ENCODE peak calls at places on chromosomes 4 and X, in ten cellular contexts. One of them, this sample, is unnamed.

GRCh38 chr4:82898322-82899243 is 2.0 kb upstream of the THAP9 start:
- DNase-seq in AG10803: peak
- DNase-seq in endodermal cell: no peak
- DNase-seq in GM12865: peak
- DNase-seq in naive thymus-derived CD4-positive, alpha-beta T cell: no peak
- DNase-seq in testis: peak
- DNase-seq in CD8-positive, alpha-beta memory T cell: no peak
- DNase-seq in GM12864: no peak
- DNase-seq in cardiac fibroblast: peak
- DNase-seq in neural progenitor cell: no peak
- DNase-seq in this sample: peak

GRCh38 chr4:121003863-121004262 is 68.5 kb downstream of the NDNF start:
- DNase-seq in GM12864: no peak
- DNase-seq in naive thymus-derived CD4-positive, alpha-beta T cell: no peak
- DNase-seq in CD8-positive, alpha-beta memory T cell: no peak
- DNase-seq in GM12865: no peak
- DNase-seq in endodermal cell: no peak
- DNase-seq in AG10803: no peak
- DNase-seq in neural progenitor cell: no peak
- DNase-seq in cardiac fibroblast: no peak
- DNase-seq in testis: no peak
- DNase-seq in this sample: no peak

GRCh38 chr4:158962396-158962795 is 140.5 kb upstream of the RAPGEF2 start:
- DNase-seq in naive thymus-derived CD4-positive, alpha-beta T cell: no peak
- DNase-seq in AG10803: no peak
- DNase-seq in cardiac fibroblast: no peak
- DNase-seq in GM12865: no peak
- DNase-seq in endodermal cell: no peak
- DNase-seq in GM12864: no peak
- DNase-seq in CD8-positive, alpha-beta memory T cell: no peak
- DNase-seq in neural progenitor cell: no peak
- DNase-seq in testis: no peak
- DNase-seq in this sample: no peak

GRCh38 chrX:53440631-53441517 is 6.7 kb upstream of the HSD17B10 start:
- DNase-seq in testis: peak
- DNase-seq in CD8-positive, alpha-beta memory T cell: peak
- DNase-seq in AG10803: peak
- DNase-seq in GM12865: no peak
- DNase-seq in neural progenitor cell: peak
- DNase-seq in cardiac fibroblast: peak
- DNase-seq in endodermal cell: peak
- DNase-seq in naive thymus-derived CD4-positive, alpha-beta T cell: no peak
- DNase-seq in GM12864: no peak
- DNase-seq in this sample: peak

GRCh38 chr4:145484240-145484846 is 2.7 kb downstream of the SMAD1 start:
- DNase-seq in naive thymus-derived CD4-positive, alpha-beta T cell: no peak
- DNase-seq in endodermal cell: no peak
- DNase-seq in CD8-positive, alpha-beta memory T cell: no peak
- DNase-seq in AG10803: no peak
- DNase-seq in cardiac fibroblast: no peak
- DNase-seq in GM12865: no peak
- DNase-seq in neural progenitor cell: no peak
- DNase-seq in testis: no peak
- DNase-seq in GM12864: no peak
- DNase-seq in this sample: no peak

GRCh38 chrX:130174051-130174704 is 2.4 kb downstream of the RAB33A start:
- DNase-seq in GM12865: no peak
- DNase-seq in GM12864: no peak
- DNase-seq in neural progenitor cell: no peak
- DNase-seq in naive thymus-derived CD4-positive, alpha-beta T cell: no peak
- DNase-seq in AG10803: peak
- DNase-seq in endodermal cell: no peak
- DNase-seq in cardiac fibroblast: peak
- DNase-seq in CD8-positive, alpha-beta memory T cell: no peak
- DNase-seq in testis: peak
- DNase-seq in this sample: peak

GRCh38 chr4:39712819-39713607 is 15.1 kb downstream of the UBE2K start:
- DNase-seq in endodermal cell: no peak
- DNase-seq in neural progenitor cell: no peak
- DNase-seq in naive thymus-derived CD4-positive, alpha-beta T cell: no peak
- DNase-seq in CD8-positive, alpha-beta memory T cell: no peak
- DNase-seq in testis: peak
- DNase-seq in AG10803: no peak
- DNase-seq in cardiac fibroblast: no peak
- DNase-seq in GM12864: no peak
- DNase-seq in GM12865: no peak
- DNase-seq in this sample: no peak

GRCh38 chr4:8155660-8156421 is 2.8 kb downstream of the ABLIM2 start:
- DNase-seq in testis: no peak
- DNase-seq in neural progenitor cell: no peak
- DNase-seq in GM12864: no peak
- DNase-seq in CD8-positive, alpha-beta memory T cell: no peak
- DNase-seq in GM12865: no peak
- DNase-seq in cardiac fibroblast: no peak
- DNase-seq in naive thymus-derived CD4-positive, alpha-beta T cell: no peak
- DNase-seq in endodermal cell: no peak
- DNase-seq in AG10803: no peak
- DNase-seq in this sample: no peak

GRCh38 chr4:87734936-87735335 is 64.4 kb upstream of the IBSP start:
- DNase-seq in neural progenitor cell: no peak
- DNase-seq in CD8-positive, alpha-beta memory T cell: no peak
- DNase-seq in testis: no peak
- DNase-seq in AG10803: no peak
- DNase-seq in cardiac fibroblast: no peak
- DNase-seq in GM12865: no peak
- DNase-seq in endodermal cell: no peak
- DNase-seq in naive thymus-derived CD4-positive, alpha-beta T cell: no peak
- DNase-seq in GM12864: no peak
- DNase-seq in this sample: no peak

GRCh38 chrX:72299891-72300630 is 5.7 kb downstream of the CITED1 start:
- DNase-seq in CD8-positive, alpha-beta memory T cell: no peak
- DNase-seq in GM12865: no peak
- DNase-seq in AG10803: no peak
- DNase-seq in testis: no peak
- DNase-seq in neural progenitor cell: no peak
- DNase-seq in GM12864: no peak
- DNase-seq in cardiac fibroblast: no peak
- DNase-seq in endodermal cell: no peak
- DNase-seq in naive thymus-derived CD4-positive, alpha-beta T cell: no peak
- DNase-seq in this sample: no peak

DNA sequence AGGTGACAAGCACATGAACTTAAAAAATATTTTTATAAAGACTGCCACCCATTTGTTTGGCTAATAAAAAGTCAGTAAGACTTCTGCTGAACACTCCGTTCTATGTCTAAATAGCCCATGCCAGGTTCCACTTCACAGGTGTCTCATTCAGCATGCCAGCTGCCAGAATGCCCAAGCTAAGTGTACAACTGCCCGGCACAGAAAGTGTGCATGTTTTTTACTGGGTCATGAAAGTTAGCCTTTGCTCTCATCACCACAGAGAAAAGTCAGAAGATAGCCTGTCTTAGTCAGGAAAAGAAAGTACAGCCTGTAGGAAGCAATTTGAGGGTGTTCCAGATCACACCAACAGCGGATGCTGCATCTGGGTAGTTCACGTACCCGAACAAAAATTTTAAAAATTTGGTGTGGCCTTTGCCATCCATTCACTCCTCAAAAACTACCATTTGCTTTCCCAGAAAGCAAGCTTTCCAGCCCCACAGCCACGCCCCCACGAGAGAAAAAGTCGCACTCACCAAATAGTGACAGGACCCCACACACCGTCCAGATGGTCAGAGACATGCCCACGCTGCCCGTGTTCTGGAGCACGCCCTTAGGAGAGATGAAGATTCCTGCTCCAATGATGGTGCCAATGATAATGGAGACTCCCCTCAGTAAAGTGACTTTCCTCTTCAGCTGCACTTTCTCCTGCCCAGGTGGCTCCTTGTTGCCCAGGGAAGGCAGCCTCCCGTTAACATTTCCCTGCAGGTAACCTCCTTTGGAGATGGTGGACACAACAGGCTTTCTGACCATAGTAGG is 671 bp downstream of the SLC7A11 start:
- DNase-seq in CD8-positive, alpha-beta memory T cell: no peak
- DNase-seq in AG10803: peak
- DNase-seq in GM12864: no peak
- DNase-seq in neural progenitor cell: peak
- DNase-seq in endodermal cell: peak
- DNase-seq in testis: no peak
- DNase-seq in naive thymus-derived CD4-positive, alpha-beta T cell: no peak
- DNase-seq in GM12865: peak
- DNase-seq in cardiac fibroblast: peak
- DNase-seq in this sample: peak
- H3K4me3 ChIP-seq in CD8-positive, alpha-beta memory T cell: peak
- H3K4me3 ChIP-seq in AG10803: peak
- H3K4me3 ChIP-seq in GM12864: peak
- H3K4me3 ChIP-seq in neural progenitor cell: peak
- H3K4me3 ChIP-seq in endodermal cell: peak
- H3K4me3 ChIP-seq in testis: peak
- H3K4me3 ChIP-seq in naive thymus-derived CD4-positive, alpha-beta T cell: peak
- H3K4me3 ChIP-seq in GM12865: peak
- H3K4me3 ChIP-seq in cardiac fibroblast: peak
- H3K4me3 ChIP-seq in this sample: peak

DNA sequence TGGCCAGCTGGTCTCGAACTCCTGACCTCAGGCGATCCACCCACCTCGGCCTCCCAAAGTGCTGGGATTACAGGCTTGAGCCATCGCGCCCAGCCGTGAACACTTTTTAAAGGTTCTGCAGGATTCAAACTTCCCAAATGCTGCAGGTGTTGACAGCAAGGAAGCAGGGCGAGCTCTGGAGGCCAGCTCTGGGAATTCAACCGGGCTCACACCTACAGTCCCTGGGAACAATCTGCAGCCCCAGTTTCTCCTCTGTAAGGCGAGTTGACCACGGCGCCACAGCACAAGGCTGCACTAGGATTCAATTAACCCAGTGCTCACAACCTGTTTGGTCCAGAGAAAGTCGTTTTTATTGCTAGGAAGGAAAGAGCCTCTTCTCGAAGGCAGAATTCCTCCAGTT is 1.6 kb downstream of the MTNR1A start:
- DNase-seq in CD8-positive, alpha-beta memory T cell: no peak
- DNase-seq in AG10803: no peak
- DNase-seq in endodermal cell: peak
- DNase-seq in neural progenitor cell: peak
- DNase-seq in naive thymus-derived CD4-positive, alpha-beta T cell: no peak
- DNase-seq in testis: no peak
- DNase-seq in cardiac fibroblast: no peak
- DNase-seq in GM12864: no peak
- DNase-seq in GM12865: no peak
- DNase-seq in this sample: no peak
- H3K4me3 ChIP-seq in CD8-positive, alpha-beta memory T cell: no peak
- H3K4me3 ChIP-seq in AG10803: no peak
- H3K4me3 ChIP-seq in endodermal cell: peak
- H3K4me3 ChIP-seq in neural progenitor cell: no peak
- H3K4me3 ChIP-seq in naive thymus-derived CD4-positive, alpha-beta T cell: no peak
- H3K4me3 ChIP-seq in testis: no peak
- H3K4me3 ChIP-seq in cardiac fibroblast: no peak
- H3K4me3 ChIP-seq in GM12864: no peak
- H3K4me3 ChIP-seq in GM12865: no peak
- H3K4me3 ChIP-seq in this sample: no peak

DNA sequence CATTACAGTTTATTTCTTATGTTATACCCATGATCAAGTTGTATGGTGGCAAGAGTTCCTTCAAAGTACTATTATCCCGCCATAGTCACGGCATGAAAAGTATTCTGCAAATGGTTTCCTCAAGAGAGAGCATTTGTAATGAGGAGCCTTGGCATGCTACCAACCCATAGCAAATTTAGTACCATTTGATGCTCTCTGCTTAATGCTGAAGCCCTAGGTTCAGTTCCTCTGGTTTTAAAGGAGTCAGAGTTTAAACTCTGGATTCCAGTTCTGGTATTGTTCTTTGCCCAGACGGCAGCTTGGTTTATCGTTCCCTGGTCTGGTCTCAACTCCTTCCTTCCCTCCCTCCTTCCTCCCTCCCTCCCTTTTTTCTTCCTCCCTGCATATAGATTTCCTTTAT is 371.3 kb downstream of the BMPR1B start:
- DNase-seq in AG10803: no peak
- DNase-seq in naive thymus-derived CD4-positive, alpha-beta T cell: no peak
- DNase-seq in endodermal cell: no peak
- DNase-seq in GM12864: no peak
- DNase-seq in CD8-positive, alpha-beta memory T cell: no peak
- DNase-seq in testis: no peak
- DNase-seq in cardiac fibroblast: peak
- DNase-seq in GM12865: no peak
- DNase-seq in neural progenitor cell: no peak
- DNase-seq in this sample: no peak
- H3K4me3 ChIP-seq in AG10803: no peak
- H3K4me3 ChIP-seq in naive thymus-derived CD4-positive, alpha-beta T cell: no peak
- H3K4me3 ChIP-seq in endodermal cell: no peak
- H3K4me3 ChIP-seq in GM12864: no peak
- H3K4me3 ChIP-seq in CD8-positive, alpha-beta memory T cell: no peak
- H3K4me3 ChIP-seq in testis: no peak
- H3K4me3 ChIP-seq in cardiac fibroblast: no peak
- H3K4me3 ChIP-seq in GM12865: no peak
- H3K4me3 ChIP-seq in neural progenitor cell: no peak
- H3K4me3 ChIP-seq in this sample: no peak

GRCh38 chrX:74925210-74926088 is at the start of gene NEXMIF:
- DNase-seq in testis: peak
- DNase-seq in GM12864: no peak
- DNase-seq in CD8-positive, alpha-beta memory T cell: no peak
- DNase-seq in GM12865: peak
- DNase-seq in AG10803: peak
- DNase-seq in naive thymus-derived CD4-positive, alpha-beta T cell: peak
- DNase-seq in endodermal cell: no peak
- DNase-seq in cardiac fibroblast: peak
- DNase-seq in neural progenitor cell: peak
- DNase-seq in this sample: peak

GRCh38 chrX:74922922-74923321 is 2.3 kb downstream of the NEXMIF start:
- DNase-seq in CD8-positive, alpha-beta memory T cell: no peak
- DNase-seq in endodermal cell: no peak
- DNase-seq in neural progenitor cell: no peak
- DNase-seq in cardiac fibroblast: no peak
- DNase-seq in GM12865: peak
- DNase-seq in GM12864: peak
- DNase-seq in naive thymus-derived CD4-positive, alpha-beta T cell: no peak
- DNase-seq in AG10803: no peak
- DNase-seq in testis: no peak
- DNase-seq in this sample: no peak

GRCh38 chrX:74924449-74925209 is 623 bp downstream of the NEXMIF start:
- DNase-seq in neural progenitor cell: peak
- DNase-seq in endodermal cell: peak
- DNase-seq in cardiac fibroblast: peak
- DNase-seq in AG10803: peak
- DNase-seq in GM12865: peak
- DNase-seq in GM12864: no peak
- DNase-seq in naive thymus-derived CD4-positive, alpha-beta T cell: peak
- DNase-seq in CD8-positive, alpha-beta memory T cell: no peak
- DNase-seq in testis: peak
- DNase-seq in this sample: peak

DNA sequence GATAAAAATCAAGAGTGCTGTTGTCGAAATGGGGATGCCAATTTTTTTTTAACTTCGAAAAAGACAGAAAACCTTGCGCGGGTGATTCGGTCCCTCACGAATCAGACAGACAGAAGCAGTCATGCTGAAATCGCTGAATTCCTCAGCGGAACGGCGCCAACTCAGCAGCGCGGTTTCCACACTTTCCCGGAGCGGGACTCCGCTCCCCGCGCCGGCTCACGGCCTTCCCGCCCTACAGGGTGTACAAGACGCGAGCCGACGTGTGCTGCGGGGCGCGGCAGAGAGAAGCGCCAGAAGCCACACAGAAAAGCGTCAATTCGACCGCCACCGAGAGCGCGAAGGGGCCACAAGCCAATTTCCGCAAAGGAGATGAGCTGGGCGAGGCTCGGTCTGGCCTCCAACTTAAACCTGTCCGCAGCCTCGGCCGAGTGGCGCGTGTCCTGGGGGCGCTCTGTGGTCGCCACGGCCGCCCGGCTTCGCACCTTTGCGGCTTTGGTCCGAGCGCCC is 1.3 kb downstream of the NEXMIF start:
- DNase-seq in naive thymus-derived CD4-positive, alpha-beta T cell: no peak
- DNase-seq in GM12865: peak
- DNase-seq in cardiac fibroblast: no peak
- DNase-seq in GM12864: no peak
- DNase-seq in testis: peak
- DNase-seq in endodermal cell: no peak
- DNase-seq in AG10803: peak
- DNase-seq in neural progenitor cell: peak
- DNase-seq in CD8-positive, alpha-beta memory T cell: no peak
- DNase-seq in this sample: peak
- H3K4me3 ChIP-seq in naive thymus-derived CD4-positive, alpha-beta T cell: peak
- H3K4me3 ChIP-seq in GM12865: peak
- H3K4me3 ChIP-seq in cardiac fibroblast: no peak
- H3K4me3 ChIP-seq in GM12864: peak
- H3K4me3 ChIP-seq in testis: peak
- H3K4me3 ChIP-seq in endodermal cell: peak
- H3K4me3 ChIP-seq in AG10803: peak
- H3K4me3 ChIP-seq in neural progenitor cell: peak
- H3K4me3 ChIP-seq in CD8-positive, alpha-beta memory T cell: peak
- H3K4me3 ChIP-seq in this sample: no peak

This sample was measured in foreskin fibroblast.